ENCODE peak calls at places on chromosomes 7 and 10, in five cellular contexts. U, K, Y, B and C are unnamed samples.

GRCh38 chr10:132486539-132487121 is 51.0 kb upstream of the INPP5A start:
- DNase-seq in K (no peak), B (no peak), U (no peak), Y (no peak), C (no peak)

GRCh38 chr7:123308552-123308951 is 108.8 kb upstream of the SLC13A1 start:
- DNase-seq in K (no peak), U (no peak), Y (no peak), B (no peak), C (no peak)

GRCh38 chr10:79149662-79150443 is 81.1 kb downstream of the ZMIZ1 start:
- DNase-seq in B (no peak), K (peak), U (peak), Y (no peak), C (no peak)

GRCh38 chr7:73397521-73397934 is 36.0 kb upstream of the FZD9 start:
- DNase-seq in U (no peak), K (no peak), B (no peak), Y (no peak), C (no peak)

GRCh38 chr7:159153511-159153910 is 8.8 kb upstream of the VIPR2 start:
- DNase-seq in U (no peak), K (no peak), B (no peak), Y (no peak), C (no peak)

GRCh38 chr7:1705856-1706255 is 35.8 kb downstream of the ELFN1 start:
- DNase-seq in B (no peak), K (no peak), U (no peak), Y (no peak), C (no peak)

GRCh38 chr10:15370741-15371701 is at the start of gene FAM171A1:
- DNase-seq in K (peak), U (peak), B (peak), Y (no peak), C (peak)

GRCh38 chr10:124063736-124064135 is 29.7 kb downstream of the CHST15 start:
- DNase-seq in B (no peak), U (peak), Y (no peak), K (no peak), C (peak)

GRCh38 chr10:3889961-3890522 is 105.0 kb upstream of the KLF6 start:
- DNase-seq in U (no peak), B (no peak), Y (no peak), K (no peak), C (no peak)

GRCh38 chr7:103715376-103716110 is 269.5 kb upstream of the SLC26A5 start:
- DNase-seq in K (no peak), Y (no peak), U (no peak), B (peak), C (no peak)

GRCh38 chr7:6346581-6346980 is 74.2 kb upstream of the CYTH3 start:
- DNase-seq in Y (no peak), K (no peak), B (no peak), U (no peak), C (no peak)

GRCh38 chr7:154505362-154505761 is 453.2 kb downstream of the DPP6 start:
- DNase-seq in Y (no peak), U (no peak), K (no peak), B (no peak), C (no peak)

GRCh38 chr10:83433705-83434104 is 705.6 kb upstream of the GHITM start:
- DNase-seq in B (no peak), Y (no peak), U (no peak), K (no peak), C (no peak)

GRCh38 chr7:14988941-14989340 is 86.4 kb upstream of the DGKB start:
- DNase-seq in K (no peak), U (no peak), B (no peak), Y (no peak), C (no peak)

GRCh38 chr10:3848005-3848767 is 63.2 kb upstream of the KLF6 start:
- DNase-seq in B (no peak), Y (no peak), K (no peak), U (no peak), C (no peak)

GRCh38 chr7:1544178-1544895 is 11.7 kb downstream of the TMEM184A start:
- DNase-seq in K (no peak), U (no peak), B (no peak), Y (no peak), C (no peak)